ENCODE peak calls at places on chromosomes 4 and X, in seven cellular contexts. X is caudate nucleus, I is neural progenitor cell, W is uterus, O is fibroblast of lung, L is right lobe of liver, U is dorsolateral prefrontal cortex. N is an unnamed sample.
A peak's percentile ranks its signal among the peaks of the same experiment; 100 is the strongest.

GRCh38 chr4:113499166-113499565 is 262.4 kb downstream of the CAMK2D start:
- DNase-seq in X (no peak), I (no peak), W (no peak), O (no peak), L (no peak), U (no peak), N (no peak)

GRCh38 chr4:77095101-77095826 is 19.5 kb upstream of the CCNI start:
- DNase-seq in X (peak; percentile 51), I (peak; percentile 88), W (peak; percentile 80), O (peak; percentile 63), L (peak; percentile 74), U (peak; percentile 87), N (peak; percentile 58)

GRCh38 chr4:8478801-8479744 is 38.5 kb downstream of the TRMT44 start:
- DNase-seq in X (no peak), I (peak; percentile 42), W (no peak), O (peak; percentile 45), L (no peak), U (no peak), N (no peak)

GRCh38 chr4:75494563-75494962 is 19.6 kb downstream of the RCHY1 start:
- DNase-seq in X (no peak), I (no peak), W (no peak), O (peak; percentile 88), L (no peak), U (no peak), N (no peak)

GRCh38 chr4:8938623-8939022 is 67.0 kb upstream of the HMX1 start:
- DNase-seq in X (no peak), I (no peak), W (no peak), O (no peak), L (no peak), U (no peak), N (no peak)

GRCh38 chr4:85707591-85707990 is 232.6 kb downstream of the ARHGAP24 start:
- DNase-seq in X (no peak), I (no peak), W (no peak), O (no peak), L (no peak), U (no peak), N (no peak)

GRCh38 chrX:118498351-118498750 is 2.7 kb downstream of the DOCK11 start:
- DNase-seq in X (no peak), I (no peak), W (no peak), O (no peak), L (no peak), U (no peak), N (no peak)

GRCh38 chr4:128145727-128146126 is 84.6 kb downstream of the LARP1B start:
- DNase-seq in X (no peak), I (no peak), W (no peak), O (no peak), L (no peak), U (no peak), N (no peak)

GRCh38 chr4:172515266-172515879 is 653.2 kb upstream of the GALNT7 start:
- DNase-seq in X (no peak), I (peak; percentile 72), W (no peak), O (no peak), L (no peak), U (no peak), N (no peak)

GRCh38 chr4:52421811-52422213 is 237.3 kb downstream of the USP46 start:
- DNase-seq in X (no peak), I (no peak), W (no peak), O (no peak), L (no peak), U (no peak), N (no peak)

GRCh38 chrX:68175569-68175968 is 257.7 kb downstream of the OPHN1 start:
- DNase-seq in X (no peak), I (no peak), W (no peak), O (peak; percentile 79), L (no peak), U (no peak), N (peak; percentile 5)

GRCh38 chr4:13698296-13698695 is 70.8 kb upstream of the BOD1L1 start:
- DNase-seq in X (no peak), I (no peak), W (no peak), O (no peak), L (no peak), U (no peak), N (no peak)

GRCh38 chr4:76212851-76213414 is 691 bp downstream of the SCARB2 start:
- DNase-seq in X (peak; percentile 9), I (peak; percentile 25), W (no peak), O (peak; percentile 60), L (no peak), U (no peak), N (no peak)

GRCh38 chrX:134373736-134374135 is 86.2 kb upstream of the HPRT1 start:
- DNase-seq in X (no peak), I (no peak), W (no peak), O (no peak), L (no peak), U (no peak), N (no peak)

GRCh38 chr4:105060628-105061027 is 86.0 kb upstream of the TET2 start:
- DNase-seq in X (no peak), I (no peak), W (no peak), O (no peak), L (no peak), U (no peak), N (no peak)

GRCh38 chr4:37715889-37716402 is 29.8 kb upstream of the RELL1 start:
- DNase-seq in X (no peak), I (no peak), W (no peak), O (peak; percentile 66), L (no peak), U (no peak), N (peak; percentile 59)

GRCh38 chr4:81180916-81181315 is 34.1 kb downstream of the PRKG2 start:
- DNase-seq in X (no peak), I (no peak), W (no peak), O (peak; percentile 63), L (no peak), U (no peak), N (no peak)

GRCh38 chrX:40152706-40153334 is 55.1 kb upstream of the BCOR start:
- DNase-seq in X (peak; percentile 52), I (peak; percentile 62), W (no peak), O (no peak), L (peak; percentile 83), U (peak; percentile 57), N (no peak)

GRCh38 chr4:184548651-184549341 is 74.4 kb upstream of the IRF2 start:
- DNase-seq in X (no peak), I (peak; percentile 5), W (no peak), O (no peak), L (peak; percentile 72), U (no peak), N (no peak)

GRCh38 chr4:111836601-111837000 is 308.7 kb upstream of the FAM241A start:
- DNase-seq in X (no peak), I (no peak), W (no peak), O (no peak), L (no peak), U (no peak), N (no peak)

GRCh38 chr4:122832732-122833131 is 6.1 kb downstream of the FGF2 start:
- DNase-seq in X (no peak), I (no peak), W (no peak), O (no peak), L (no peak), U (no peak), N (no peak)

GRCh38 chr4:8019396-8020365 is 80.0 kb upstream of the AFAP1 start:
- DNase-seq in X (peak; percentile 29), I (no peak), W (no peak), O (no peak), L (no peak), U (no peak), N (peak; percentile 44)

GRCh38 chr4:6245246-6246169 is 24.1 kb upstream of the WFS1 start:
- DNase-seq in X (peak; percentile 61), I (peak; percentile 64), W (no peak), O (no peak), L (no peak), U (peak; percentile 77), N (no peak)

GRCh38 chrX:123731258-123731986 is 1.4 kb downstream of the THOC2 start:
- DNase-seq in X (peak; percentile 5), I (peak; percentile 37), W (no peak), O (peak; percentile 11), L (no peak), U (no peak), N (peak; percentile 17)

GRCh38 chr4:16692493-16692892 is 206.0 kb downstream of the LDB2 start:
- DNase-seq in X (no peak), I (no peak), W (no peak), O (no peak), L (no peak), U (no peak), N (no peak)

DNA sequence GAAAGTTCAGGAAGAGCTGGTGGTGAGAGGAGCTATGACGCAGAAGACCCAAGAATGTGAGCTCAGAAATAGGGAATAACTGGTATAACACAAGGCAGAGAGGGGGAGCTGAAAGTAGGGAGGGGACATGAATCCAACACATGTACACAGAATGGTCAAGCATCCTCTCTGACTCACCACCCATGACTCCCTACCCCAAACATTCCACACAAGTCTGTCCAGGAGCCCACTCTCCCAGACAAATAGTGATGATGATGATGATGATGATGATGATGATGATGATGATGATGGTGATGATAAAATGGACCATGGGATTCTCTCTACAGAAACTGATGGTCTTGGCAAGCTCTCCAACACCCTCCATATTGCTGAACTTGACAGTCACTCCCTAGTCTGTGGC is 46.4 kb downstream of the NAT8L start:
- DNase-seq in X (no peak), I (no peak), W (no peak), O (no peak), L (no peak), U (no peak), N (no peak)
- H3K27ac ChIP-seq in X (no peak overlapping the region), I (no peak overlapping the region), W (no peak overlapping the region), O (no peak overlapping the region), L (no peak overlapping the region), U (no peak overlapping the region), N (no peak overlapping the region)

DNA sequence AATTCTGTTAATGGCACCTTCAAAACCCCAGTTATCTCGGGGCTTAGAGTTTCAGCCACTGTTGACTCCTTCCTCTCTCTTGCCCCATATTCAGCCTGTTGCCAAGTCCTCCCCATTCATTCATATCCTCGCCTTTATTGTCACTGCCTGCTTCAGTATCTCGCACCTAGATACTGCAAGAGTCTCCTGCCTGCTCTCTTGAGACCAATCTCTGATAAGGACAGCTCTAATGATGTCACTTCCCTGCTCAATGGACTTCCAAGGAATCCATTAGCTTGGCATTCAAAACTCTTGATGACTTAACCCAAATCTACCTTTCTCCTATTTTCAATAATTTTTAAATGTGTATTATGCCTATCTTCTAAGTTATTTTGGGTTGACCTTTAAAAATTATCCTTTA is 1.1 kb upstream of the UBE2A start:
- DNase-seq in X (no peak), I (no peak), W (no peak), O (no peak), L (no peak), U (no peak), N (no peak)
- H3K27ac ChIP-seq in X (peak overlapping the region; percentile 83), I (no peak overlapping the region), W (peak overlapping the region; percentile 93), O (no peak overlapping the region), L (peak overlapping the region; percentile 86), U (peak overlapping the region; percentile 86), N (no peak overlapping the region)

DNA sequence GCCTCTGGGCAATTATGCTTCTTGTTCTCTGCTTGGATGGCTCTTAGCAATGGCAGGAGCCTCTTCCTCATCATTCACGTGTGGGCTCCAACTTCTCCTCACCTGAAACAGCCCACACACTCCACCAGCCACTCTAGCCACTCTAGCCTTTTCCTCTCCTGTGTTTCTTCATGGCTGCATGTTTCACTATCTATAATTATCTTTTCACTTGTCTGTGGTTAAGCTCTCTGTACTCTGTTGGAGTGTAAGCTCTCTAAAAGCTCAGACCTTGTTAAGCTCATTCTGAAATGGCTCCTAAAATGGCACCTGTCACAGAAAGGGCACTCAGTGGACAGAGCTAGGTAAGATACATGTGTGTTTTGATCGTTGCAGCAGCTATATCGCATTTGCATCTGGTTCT is 80.0 kb downstream of the SH3KBP1 start:
- DNase-seq in X (no peak), I (no peak), W (no peak), O (no peak), L (no peak), U (no peak), N (no peak)
- H3K27ac ChIP-seq in X (no peak overlapping the region), I (no peak overlapping the region), W (no peak overlapping the region), O (no peak overlapping the region), L (no peak overlapping the region), U (no peak overlapping the region), N (no peak overlapping the region)

GRCh38 chr4:142021761-142022160 is 385.4 kb downstream of the IL15 start:
- DNase-seq in X (no peak), I (no peak), W (no peak), O (no peak), L (no peak), U (no peak), N (no peak)
- H3K27ac ChIP-seq in X (no peak overlapping the region), I (no peak overlapping the region), W (no peak overlapping the region), O (no peak overlapping the region), L (no peak overlapping the region), U (no peak overlapping the region), N (no peak overlapping the region)